ENCODE peak calls at places on chromosomes 5 and 9, in seven cellular contexts. One of them, this sample, is unnamed. For H3K4me1, the result is how much of the 10 kb centered on the place peaks cover.

GRCh38 chr9:98962181-98962560 is 18.5 kb downstream of the COL15A1 start:
- DNase-seq in transverse colon: no peak
- DNase-seq in tibial artery: no peak
- DNase-seq in mesenchymal stem cell: peak
- DNase-seq in tibial nerve: no peak
- DNase-seq in right cardiac atrium: no peak
- DNase-seq in IMR-90: peak
- DNase-seq in this sample: no peak

GRCh38 chr9:133991964-133992779 is at the start of gene VAV2:
- DNase-seq in transverse colon: peak
- DNase-seq in tibial artery: peak
- DNase-seq in mesenchymal stem cell: peak
- DNase-seq in tibial nerve: peak
- DNase-seq in right cardiac atrium: peak
- DNase-seq in IMR-90: peak
- DNase-seq in this sample: no peak

GRCh38 chr9:98263080-98263479 is 7.6 kb upstream of the TBC1D2 start:
- DNase-seq in transverse colon: no peak
- DNase-seq in tibial artery: no peak
- DNase-seq in mesenchymal stem cell: no peak
- DNase-seq in tibial nerve: no peak
- DNase-seq in right cardiac atrium: no peak
- DNase-seq in IMR-90: no peak
- DNase-seq in this sample: no peak

GRCh38 chr5:72569423-72569939 is 62.3 kb upstream of the ZNF366 start:
- DNase-seq in transverse colon: no peak
- DNase-seq in tibial artery: no peak
- DNase-seq in mesenchymal stem cell: no peak
- DNase-seq in tibial nerve: no peak
- DNase-seq in right cardiac atrium: no peak
- DNase-seq in IMR-90: no peak
- DNase-seq in this sample: no peak

GRCh38 chr9:109471475-109471874 is 26.6 kb downstream of the PTPN3 start:
- DNase-seq in transverse colon: no peak
- DNase-seq in tibial artery: no peak
- DNase-seq in mesenchymal stem cell: no peak
- DNase-seq in tibial nerve: no peak
- DNase-seq in right cardiac atrium: no peak
- DNase-seq in IMR-90: no peak
- DNase-seq in this sample: no peak

GRCh38 chr5:43702815-43703214 is 99.8 kb downstream of the NNT start:
- DNase-seq in transverse colon: no peak
- DNase-seq in tibial artery: no peak
- DNase-seq in mesenchymal stem cell: no peak
- DNase-seq in tibial nerve: peak
- DNase-seq in right cardiac atrium: no peak
- DNase-seq in IMR-90: peak
- DNase-seq in this sample: no peak

GRCh38 chr5:155046591-155046990 is 33.0 kb downstream of the KIF4B start:
- DNase-seq in transverse colon: no peak
- DNase-seq in tibial artery: no peak
- DNase-seq in mesenchymal stem cell: no peak
- DNase-seq in tibial nerve: no peak
- DNase-seq in right cardiac atrium: no peak
- DNase-seq in IMR-90: no peak
- DNase-seq in this sample: no peak

GRCh38 chr5:98750693-98751092 is 22.8 kb upstream of the RGMB start:
- DNase-seq in transverse colon: no peak
- DNase-seq in tibial artery: no peak
- DNase-seq in mesenchymal stem cell: peak
- DNase-seq in tibial nerve: no peak
- DNase-seq in right cardiac atrium: no peak
- DNase-seq in IMR-90: no peak
- DNase-seq in this sample: no peak

GRCh38 chr9:111945216-111945615 is 48.6 kb downstream of the UGCG start:
- DNase-seq in transverse colon: no peak
- DNase-seq in tibial artery: no peak
- DNase-seq in mesenchymal stem cell: peak
- DNase-seq in tibial nerve: no peak
- DNase-seq in right cardiac atrium: no peak
- DNase-seq in IMR-90: peak
- DNase-seq in this sample: no peak

GRCh38 chr9:101635473-101635872 is 40.7 kb upstream of the PPP3R2 start:
- DNase-seq in transverse colon: no peak
- DNase-seq in tibial artery: no peak
- DNase-seq in mesenchymal stem cell: no peak
- DNase-seq in tibial nerve: no peak
- DNase-seq in right cardiac atrium: no peak
- DNase-seq in IMR-90: no peak
- DNase-seq in this sample: no peak

GRCh38 chr9:132739705-132740310 is 69.5 kb downstream of the GTF3C4 start:
- DNase-seq in transverse colon: peak
- DNase-seq in tibial artery: no peak
- DNase-seq in mesenchymal stem cell: no peak
- DNase-seq in tibial nerve: no peak
- DNase-seq in right cardiac atrium: no peak
- DNase-seq in IMR-90: no peak
- DNase-seq in this sample: no peak

GRCh38 chr5:149500922-149501582 is 50.2 kb downstream of the CSNK1A1 start:
- DNase-seq in transverse colon: no peak
- DNase-seq in tibial artery: no peak
- DNase-seq in mesenchymal stem cell: peak
- DNase-seq in tibial nerve: no peak
- DNase-seq in right cardiac atrium: no peak
- DNase-seq in IMR-90: peak
- DNase-seq in this sample: no peak

GRCh38 chr9:93648836-93649235 is 72.5 kb downstream of the PHF2 start:
- DNase-seq in transverse colon: peak
- DNase-seq in tibial artery: no peak
- DNase-seq in mesenchymal stem cell: no peak
- DNase-seq in tibial nerve: no peak
- DNase-seq in right cardiac atrium: no peak
- DNase-seq in IMR-90: no peak
- DNase-seq in this sample: no peak

GRCh38 chr9:17135578-17135904 is 701 bp downstream of the CNTLN start:
- DNase-seq in transverse colon: no peak
- DNase-seq in tibial artery: no peak
- DNase-seq in mesenchymal stem cell: no peak
- DNase-seq in tibial nerve: peak
- DNase-seq in right cardiac atrium: no peak
- DNase-seq in IMR-90: no peak
- DNase-seq in this sample: no peak

GRCh38 chr9:86764230-86765039 is 182.9 kb downstream of the GAS1 start:
- DNase-seq in transverse colon: no peak
- DNase-seq in tibial artery: no peak
- DNase-seq in mesenchymal stem cell: no peak
- DNase-seq in tibial nerve: no peak
- DNase-seq in right cardiac atrium: no peak
- DNase-seq in IMR-90: no peak
- DNase-seq in this sample: no peak

GRCh38 chr5:95631991-95632675 is 12.2 kb downstream of the GPR150 start:
- DNase-seq in transverse colon: peak
- DNase-seq in tibial artery: no peak
- DNase-seq in mesenchymal stem cell: peak
- DNase-seq in tibial nerve: no peak
- DNase-seq in right cardiac atrium: no peak
- DNase-seq in IMR-90: peak
- DNase-seq in this sample: no peak

GRCh38 chr5:6837519-6838110 is 124.4 kb downstream of the TENT4A start:
- DNase-seq in transverse colon: peak
- DNase-seq in tibial artery: no peak
- DNase-seq in mesenchymal stem cell: no peak
- DNase-seq in tibial nerve: no peak
- DNase-seq in right cardiac atrium: no peak
- DNase-seq in IMR-90: no peak
- DNase-seq in this sample: no peak

GRCh38 chr9:89770779-89771178 is 166.0 kb downstream of the GADD45G start:
- DNase-seq in transverse colon: no peak
- DNase-seq in tibial artery: no peak
- DNase-seq in mesenchymal stem cell: no peak
- DNase-seq in tibial nerve: no peak
- DNase-seq in right cardiac atrium: no peak
- DNase-seq in IMR-90: no peak
- DNase-seq in this sample: no peak

GRCh38 chr5:178505639-178506407 is 84.4 kb downstream of the COL23A1 start:
- DNase-seq in transverse colon: no peak
- DNase-seq in tibial artery: no peak
- DNase-seq in mesenchymal stem cell: no peak
- DNase-seq in tibial nerve: no peak
- DNase-seq in right cardiac atrium: no peak
- DNase-seq in IMR-90: no peak
- DNase-seq in this sample: no peak

GRCh38 chr9:72925891-72926290 is 27.0 kb downstream of the ALDH1A1 start:
- DNase-seq in transverse colon: no peak
- DNase-seq in tibial artery: no peak
- DNase-seq in mesenchymal stem cell: no peak
- DNase-seq in tibial nerve: no peak
- DNase-seq in right cardiac atrium: no peak
- DNase-seq in IMR-90: no peak
- DNase-seq in this sample: no peak
- H3K4me1 ChIP-seq in transverse colon: under half
- H3K4me1 ChIP-seq in tibial artery: under half
- H3K4me1 ChIP-seq in mesenchymal stem cell: under half
- H3K4me1 ChIP-seq in tibial nerve: under half
- H3K4me1 ChIP-seq in right cardiac atrium: under half
- H3K4me1 ChIP-seq in IMR-90: under half
- H3K4me1 ChIP-seq in this sample: under half

GRCh38 chr9:12814877-12815237 is 40.0 kb downstream of the LURAP1L start:
- DNase-seq in transverse colon: no peak
- DNase-seq in tibial artery: no peak
- DNase-seq in mesenchymal stem cell: no peak
- DNase-seq in tibial nerve: no peak
- DNase-seq in right cardiac atrium: no peak
- DNase-seq in IMR-90: no peak
- DNase-seq in this sample: no peak
- H3K4me3 ChIP-seq in transverse colon: no peak
- H3K4me3 ChIP-seq in tibial artery: no peak
- H3K4me3 ChIP-seq in mesenchymal stem cell: peak
- H3K4me3 ChIP-seq in tibial nerve: no peak
- H3K4me3 ChIP-seq in right cardiac atrium: no peak
- H3K4me3 ChIP-seq in IMR-90: peak
- H3K4me3 ChIP-seq in this sample: peak

GRCh38 chr5:83742089-83742488 is 21.4 kb upstream of the HAPLN1 start:
- DNase-seq in transverse colon: no peak
- DNase-seq in tibial artery: no peak
- DNase-seq in mesenchymal stem cell: no peak
- DNase-seq in tibial nerve: no peak
- DNase-seq in right cardiac atrium: no peak
- DNase-seq in IMR-90: no peak
- DNase-seq in this sample: no peak

GRCh38 chr5:83745821-83746220 is 25.2 kb upstream of the HAPLN1 start:
- DNase-seq in transverse colon: no peak
- DNase-seq in tibial artery: no peak
- DNase-seq in mesenchymal stem cell: no peak
- DNase-seq in tibial nerve: no peak
- DNase-seq in right cardiac atrium: no peak
- DNase-seq in IMR-90: peak
- DNase-seq in this sample: no peak

GRCh38 chr5:83744851-83745250 is 24.2 kb upstream of the HAPLN1 start:
- DNase-seq in transverse colon: no peak
- DNase-seq in tibial artery: no peak
- DNase-seq in mesenchymal stem cell: no peak
- DNase-seq in tibial nerve: no peak
- DNase-seq in right cardiac atrium: no peak
- DNase-seq in IMR-90: peak
- DNase-seq in this sample: no peak

GRCh38 chr5:83740741-83741140 is 20.1 kb upstream of the HAPLN1 start:
- DNase-seq in transverse colon: no peak
- DNase-seq in tibial artery: no peak
- DNase-seq in mesenchymal stem cell: no peak
- DNase-seq in tibial nerve: no peak
- DNase-seq in right cardiac atrium: no peak
- DNase-seq in IMR-90: no peak
- DNase-seq in this sample: no peak

DNA sequence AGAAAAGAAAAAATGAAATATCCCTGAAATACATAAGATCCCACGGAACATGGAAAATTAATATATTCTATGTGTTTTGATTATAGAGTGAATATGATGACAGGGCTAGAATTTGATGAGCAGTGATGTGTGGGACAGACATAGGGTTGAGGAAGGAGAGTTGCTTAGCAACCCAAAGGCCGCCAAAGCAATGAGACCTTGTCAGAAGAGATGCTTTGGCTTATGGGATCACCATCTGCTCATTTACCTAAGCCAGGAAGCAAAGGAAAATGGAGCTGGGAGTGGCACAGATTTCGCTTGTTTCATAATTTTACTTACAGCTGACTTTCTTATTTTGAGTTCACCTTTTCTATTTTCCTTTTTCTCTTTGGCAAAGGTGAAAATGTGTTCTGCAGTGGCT is 20.9 kb upstream of the HAPLN1 start:
- DNase-seq in transverse colon: no peak
- DNase-seq in tibial artery: no peak
- DNase-seq in mesenchymal stem cell: no peak
- DNase-seq in tibial nerve: no peak
- DNase-seq in right cardiac atrium: no peak
- DNase-seq in IMR-90: no peak
- DNase-seq in this sample: no peak
- H3K27ac ChIP-seq in transverse colon: no peak
- H3K27ac ChIP-seq in tibial artery: no peak
- H3K27ac ChIP-seq in mesenchymal stem cell: no peak
- H3K27ac ChIP-seq in tibial nerve: no peak
- H3K27ac ChIP-seq in right cardiac atrium: no peak
- H3K27ac ChIP-seq in IMR-90: no peak
- H3K27ac ChIP-seq in this sample: no peak

GRCh38 chr9:131731237-131731995 is 8.5 kb downstream of the RAPGEF1 start:
- DNase-seq in transverse colon: no peak
- DNase-seq in tibial artery: no peak
- DNase-seq in mesenchymal stem cell: peak
- DNase-seq in tibial nerve: no peak
- DNase-seq in right cardiac atrium: no peak
- DNase-seq in IMR-90: peak
- DNase-seq in this sample: no peak

GRCh38 chr9:131728961-131729360 is 10.9 kb downstream of the RAPGEF1 start:
- DNase-seq in transverse colon: peak
- DNase-seq in tibial artery: no peak
- DNase-seq in mesenchymal stem cell: no peak
- DNase-seq in tibial nerve: no peak
- DNase-seq in right cardiac atrium: no peak
- DNase-seq in IMR-90: no peak
- DNase-seq in this sample: no peak

GRCh38 chr9:131727795-131728545 is 11.9 kb downstream of the RAPGEF1 start:
- DNase-seq in transverse colon: no peak
- DNase-seq in tibial artery: no peak
- DNase-seq in mesenchymal stem cell: no peak
- DNase-seq in tibial nerve: no peak
- DNase-seq in right cardiac atrium: no peak
- DNase-seq in IMR-90: no peak
- DNase-seq in this sample: no peak

GRCh38 chr9:131727184-131727785 is 12.6 kb downstream of the RAPGEF1 start:
- DNase-seq in transverse colon: no peak
- DNase-seq in tibial artery: peak
- DNase-seq in mesenchymal stem cell: peak
- DNase-seq in tibial nerve: no peak
- DNase-seq in right cardiac atrium: no peak
- DNase-seq in IMR-90: peak
- DNase-seq in this sample: no peak

DNA sequence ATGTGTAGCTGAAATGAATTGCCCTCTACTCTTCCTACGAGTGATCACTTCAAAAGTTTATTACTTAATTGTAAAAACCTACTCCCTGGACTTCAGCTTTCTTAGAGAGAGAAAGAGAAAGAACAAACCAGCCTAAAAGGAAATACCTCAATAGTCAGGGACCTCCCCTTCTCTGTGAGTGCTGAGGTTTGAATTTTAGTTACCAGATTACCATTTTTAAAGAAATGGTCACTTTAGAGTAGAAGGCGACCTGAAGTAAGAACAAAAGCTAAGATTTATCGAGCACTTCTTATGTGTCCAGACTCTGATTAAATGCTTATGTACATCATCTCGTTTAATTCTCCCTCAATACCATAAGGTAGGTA is 11.3 kb downstream of the RAPGEF1 start:
- DNase-seq in transverse colon: no peak
- DNase-seq in tibial artery: no peak
- DNase-seq in mesenchymal stem cell: no peak
- DNase-seq in tibial nerve: no peak
- DNase-seq in right cardiac atrium: no peak
- DNase-seq in IMR-90: no peak
- DNase-seq in this sample: no peak
- H3K4me1 ChIP-seq in transverse colon: under half
- H3K4me1 ChIP-seq in tibial artery: half or more
- H3K4me1 ChIP-seq in mesenchymal stem cell: under half
- H3K4me1 ChIP-seq in tibial nerve: half or more
- H3K4me1 ChIP-seq in right cardiac atrium: under half
- H3K4me1 ChIP-seq in IMR-90: under half
- H3K4me1 ChIP-seq in this sample: under half

This sample was measured in thoracic aorta.